ENCODE peak calls at places on chromosomes 2 and 18, in four cellular contexts. B is NCI-H774, S is HS-5, P is non-pigmented ciliary epithelial cell. A is an unnamed sample.
A peak's percentile ranks its signal among the peaks of the same experiment; 100 is the strongest.

GRCh38 chr2:24909555-24910177 is 10.4 kb downstream of the ADCY3 start:
- DNase-seq in B (no peak), S (peak; percentile 25), P (no peak), A (no peak)

GRCh38 chr2:56484906-56485305 is 301.1 kb downstream of the CCDC85A start:
- DNase-seq in B (no peak), S (no peak), P (no peak), A (no peak)

GRCh38 chr18:67428805-67429204 is 87.7 kb downstream of the DSEL start:
- DNase-seq in B (no peak), S (peak; percentile 11), P (no peak), A (no peak)

GRCh38 chr2:226699321-226699720 is 100.3 kb downstream of the IRS1 start:
- DNase-seq in B (no peak), S (no peak), P (no peak), A (no peak)

GRCh38 chr2:216242365-216242764 is 129.9 kb downstream of the MARCHF4 start:
- DNase-seq in B (peak; percentile 64), S (no peak), P (no peak), A (no peak)

GRCh38 chr2:242088471-242089212 is 219.1 kb downstream of the RTP5 start:
- DNase-seq in B (peak; percentile 81), S (no peak), P (no peak), A (peak; percentile 26)

GRCh38 chr2:109487237-109487869 is 126.4 kb downstream of the SEPTIN10 start:
- DNase-seq in B (no peak), S (no peak), P (peak; percentile 78), A (peak; percentile 67)

GRCh38 chr2:37378411-37378810 is 34.0 kb downstream of the QPCT start:
- DNase-seq in B (no peak), S (no peak), P (peak; percentile 74), A (no peak)

GRCh38 chr18:3115430-3116025 is 102.6 kb upstream of the LPIN2 start:
- DNase-seq in B (no peak), S (no peak), P (no peak), A (no peak)

GRCh38 chr2:60365556-60365955 is 187.9 kb downstream of the BCL11A start:
- DNase-seq in B (no peak), S (no peak), P (no peak), A (no peak)

GRCh38 chr2:25354116-25354515 is 12.4 kb upstream of the DNMT3A start:
- DNase-seq in B (no peak), S (no peak), P (no peak), A (no peak)

GRCh38 chr2:157792345-157793052 is 83.6 kb downstream of the ACVR1 start:
- DNase-seq in B (no peak), S (no peak), P (no peak), A (no peak)

GRCh38 chr2:172449916-172450550 is 22.6 kb downstream of the ITGA6 start:
- DNase-seq in B (no peak), S (no peak), P (no peak), A (no peak)

GRCh38 chr2:69584127-69584889 is 59.2 kb downstream of the AAK1 start:
- DNase-seq in B (no peak), S (no peak), P (no peak), A (no peak)

GRCh38 chr2:218988650-218989049 is 3.7 kb upstream of the FEV start:
- DNase-seq in B (no peak), S (no peak), P (no peak), A (no peak)

GRCh38 chr2:74383254-74383653 is 3.1 kb upstream of the DCTN1 start:
- DNase-seq in B (no peak), S (no peak), P (no peak), A (no peak)

GRCh38 chr2:71851094-71851755 is 296.4 kb downstream of the CYP26B1 start:
- DNase-seq in B (no peak), S (no peak), P (no peak), A (no peak)

GRCh38 chr2:96209011-96209728 is 543 bp upstream of the STARD7 start:
- DNase-seq in B (no peak), S (no peak), P (no peak), A (no peak)

GRCh38 chr2:204505488-204505887 is 39.8 kb upstream of the PARD3B start:
- DNase-seq in B (no peak), S (no peak), P (no peak), A (no peak)

GRCh38 chr2:71531522-71532047 is 78.2 kb downstream of the DYSF start:
- DNase-seq in B (no peak), S (peak; percentile 73), P (no peak), A (no peak)

GRCh38 chr18:44786257-44786656 is 105.6 kb downstream of the SETBP1 start:
- DNase-seq in B (no peak), S (no peak), P (no peak), A (no peak)

GRCh38 chr2:97911922-97912575 is 83.7 kb downstream of the TMEM131 start:
- DNase-seq in B (no peak), S (no peak), P (no peak), A (no peak)

GRCh38 chr2:167937403-167937802 is 310.0 kb downstream of the STK39 start:
- DNase-seq in B (no peak), S (no peak), P (no peak), A (no peak)

GRCh38 chr2:209960676-209961630 is 41.5 kb upstream of the RPE start:
- DNase-seq in B (peak; percentile 43), S (peak; percentile 31), P (peak; percentile 36), A (no peak)

GRCh38 chr2:8089596-8089995 is 592.3 kb upstream of the ID2 start:
- DNase-seq in B (no peak), S (no peak), P (no peak), A (no peak)

GRCh38 chr2:3558205-3559014 is at the start of gene RNASEH1:
- DNase-seq in B (peak; percentile 98), S (peak; percentile 90), P (peak; percentile 92), A (peak; percentile 85)

GRCh38 chr2:85288244-85288725 is 39.5 kb downstream of the TGOLN2 start:
- DNase-seq in B (no peak), S (peak; percentile 74), P (no peak), A (no peak)

GRCh38 chr18:31512203-31512764 is 14.3 kb downstream of the DSG2 start:
- DNase-seq in B (no peak), S (peak; percentile 49), P (peak; percentile 85), A (peak; percentile 91)

GRCh38 chr2:15242936-15243461 is 318.1 kb downstream of the NBAS start:
- DNase-seq in B (no peak), S (no peak), P (no peak), A (no peak)

GRCh38 chr2:119222213-119222612 is 1.4 kb upstream of the STEAP3 start:
- DNase-seq in B (no peak), S (no peak), P (no peak), A (no peak)

GRCh38 chr2:143001521-143001920 is 124.1 kb downstream of the KYNU start:
- DNase-seq in B (no peak), S (no peak), P (no peak), A (no peak)

GRCh38 chr2:161017780-161018440 is 142.3 kb upstream of the TANK start:
- DNase-seq in B (no peak), S (no peak), P (no peak), A (no peak)

GRCh38 chr2:45497355-45497754 is 113.7 kb downstream of the SRBD1 start:
- DNase-seq in B (no peak), S (no peak), P (peak; percentile 6), A (no peak)

GRCh38 chr2:157229572-157229971 is 27.9 kb upstream of the GALNT5 start:
- DNase-seq in B (no peak), S (peak; percentile 57), P (peak; percentile 43), A (peak; percentile 5)

GRCh38 chr2:174362949-174363348 is 28.2 kb downstream of the SP9 start:
- DNase-seq in B (no peak), S (no peak), P (no peak), A (no peak)

GRCh38 chr2:130355578-130356431 is at the start of gene PTPN18:
- DNase-seq in B (peak; percentile 81), S (no peak), P (no peak), A (no peak)

GRCh38 chr2:139099721-139100120 is 319.5 kb upstream of the NXPH2 start:
- DNase-seq in B (no peak), S (no peak), P (no peak), A (peak; percentile 5)